ENCODE peak calls at places on chromosome 4, in six cellular contexts. Q, X, L, T, R and B are unnamed samples.

GRCh38 chr4:117770269-117771087 is 263.8 kb upstream of the NDST3 start:
- DNase-seq in Q (no peak), X (no peak), L (no peak), T (no peak), R (no peak), B (peak; percentile 30)

GRCh38 chr4:13633671-13634070 is 6.1 kb upstream of the BOD1L1 start:
- DNase-seq in Q (no peak), X (no peak), L (no peak), T (no peak), R (no peak), B (no peak)

GRCh38 chr4:102535398-102536082 is 34.4 kb downstream of the NFKB1 start:
- DNase-seq in Q (no peak), X (peak; percentile 67), L (no peak), T (no peak), R (peak; percentile 79), B (peak; percentile 35)

GRCh38 chr4:122224348-122224747 is 72.2 kb downstream of the BLTP1 start:
- DNase-seq in Q (no peak), X (peak; percentile 39), L (peak; percentile 16), T (peak; percentile 10), R (peak; percentile 33), B (no peak)

GRCh38 chr4:79898055-79898454 is 175.0 kb downstream of the ANTXR2 start:
- DNase-seq in Q (no peak), X (no peak), L (no peak), T (no peak), R (no peak), B (no peak)

GRCh38 chr4:156493858-156494257 is 477.7 kb downstream of the PDGFC start:
- DNase-seq in Q (no peak), X (no peak), L (no peak), T (no peak), R (no peak), B (no peak)

GRCh38 chr4:59973496-59973895 is 1226.6 kb upstream of the ADGRL3 start:
- DNase-seq in Q (no peak), X (no peak), L (no peak), T (no peak), R (no peak), B (no peak)

GRCh38 chr4:53067125-53067802 is 205.1 kb downstream of the RASL11B start:
- DNase-seq in Q (no peak), X (no peak), L (no peak), T (no peak), R (no peak), B (no peak)

GRCh38 chr4:20889901-20890300 is 189.6 kb downstream of the PACRGL start:
- DNase-seq in Q (no peak), X (no peak), L (no peak), T (no peak), R (peak; percentile 2), B (no peak)

GRCh38 chr4:74054483-74055032 is 16.1 kb upstream of the CXCL3 start:
- DNase-seq in Q (no peak), X (no peak), L (no peak), T (no peak), R (no peak), B (no peak)

GRCh38 chr4:7513731-7514130 is 79.0 kb upstream of the PSAPL1 start:
- DNase-seq in Q (no peak), X (peak; percentile 5), L (no peak), T (no peak), R (no peak), B (no peak)

GRCh38 chr4:82706349-82707000 is 92.1 kb downstream of the SCD5 start:
- DNase-seq in Q (no peak), X (peak; percentile 37), L (no peak), T (no peak), R (peak; percentile 37), B (no peak)

GRCh38 chr4:168759321-168759720 is 250.7 kb downstream of the CBR4 start:
- DNase-seq in Q (no peak), X (no peak), L (no peak), T (no peak), R (no peak), B (no peak)

GRCh38 chr4:72031868-72032619 is at the start of gene NPFFR2:
- DNase-seq in Q (peak; percentile 82), X (no peak), L (peak; percentile 59), T (no peak), R (peak; percentile 33), B (peak; percentile 50)

GRCh38 chr4:3765271-3766206 is 646 bp upstream of the ADRA2C start:
- DNase-seq in Q (no peak), X (peak; percentile 18), L (peak; percentile 97), T (no peak), R (peak; percentile 42), B (peak; percentile 51)

GRCh38 chr4:76780781-76781697 is 116.9 kb downstream of the SOWAHB start:
- DNase-seq in Q (no peak), X (no peak), L (no peak), T (no peak), R (no peak), B (no peak)

GRCh38 chr4:151093203-151093602 is 6.2 kb upstream of the RPS3A start:
- DNase-seq in Q (no peak), X (no peak), L (no peak), T (no peak), R (no peak), B (no peak)

GRCh38 chr4:110614981-110615365 is 7.9 kb downstream of the PITX2 start:
- DNase-seq in Q (no peak), X (no peak), L (peak; percentile 75), T (no peak), R (no peak), B (no peak)

GRCh38 chr4:69860007-69860406 is at the start of gene SULT1E1:
- DNase-seq in Q (no peak), X (peak; percentile 82), L (no peak), T (no peak), R (peak; percentile 69), B (no peak)

GRCh38 chr4:147777456-147778091 is 45.7 kb downstream of the ARHGAP10 start:
- DNase-seq in Q (no peak), X (no peak), L (no peak), T (no peak), R (peak; percentile 36), B (no peak)

GRCh38 chr4:8176547-8177399 is 18.2 kb upstream of the ABLIM2 start:
- DNase-seq in Q (no peak), X (peak; percentile 63), L (peak; percentile 94), T (no peak), R (peak; percentile 74), B (peak; percentile 34)

GRCh38 chr4:153335665-153336064 is 8.8 kb upstream of the MND1 start:
- DNase-seq in Q (no peak), X (peak; percentile 19), L (no peak), T (no peak), R (peak; percentile 27), B (no peak)

GRCh38 chr4:83605744-83606172 is 69.8 kb downstream of the GPAT3 start:
- DNase-seq in Q (no peak), X (no peak), L (no peak), T (no peak), R (no peak), B (peak; percentile 58)

GRCh38 chr4:72846280-72847111 is 223.0 kb downstream of the COX18 start:
- DNase-seq in Q (no peak), X (no peak), L (no peak), T (no peak), R (peak; percentile 54), B (no peak)

GRCh38 chr4:159305129-159305528 is 202.2 kb downstream of the RAPGEF2 start:
- DNase-seq in Q (no peak), X (no peak), L (no peak), T (no peak), R (no peak), B (no peak)

GRCh38 chr4:76736434-76736833 is 161.5 kb downstream of the SOWAHB start:
- DNase-seq in Q (no peak), X (peak; percentile 95), L (no peak), T (no peak), R (peak; percentile 65), B (no peak)

GRCh38 chr4:12724520-12724919 is 759.6 kb downstream of the RAB28 start:
- DNase-seq in Q (no peak), X (no peak), L (no peak), T (no peak), R (peak; percentile 23), B (no peak)

GRCh38 chr4:163269156-163269555 is 63.2 kb downstream of the NPY1R start:
- DNase-seq in Q (no peak), X (no peak), L (no peak), T (no peak), R (no peak), B (no peak)

GRCh38 chr4:16001484-16001858 is 38.5 kb upstream of the FGFBP2 start:
- DNase-seq in Q (peak; percentile 87), X (peak; percentile 77), L (peak; percentile 88), T (peak; percentile 21), R (peak; percentile 74), B (peak; percentile 86)

GRCh38 chr4:6582889-6583504 is 8.0 kb downstream of the MAN2B2 start:
- DNase-seq in Q (no peak), X (peak; percentile 32), L (peak; percentile 77), T (no peak), R (peak; percentile 59), B (no peak)

GRCh38 chr4:22686156-22686555 is 6.6 kb upstream of the GBA3 start:
- DNase-seq in Q (no peak), X (peak; percentile 12), L (no peak), T (no peak), R (no peak), B (no peak)

GRCh38 chr4:45100936-45101818 is 374.8 kb upstream of the GNPDA2 start:
- DNase-seq in Q (no peak), X (peak; percentile 50), L (no peak), T (no peak), R (no peak), B (no peak)

GRCh38 chr4:62640296-62640695 is 1440.2 kb downstream of the ADGRL3 start:
- DNase-seq in Q (no peak), X (no peak), L (no peak), T (no peak), R (no peak), B (no peak)

GRCh38 chr4:78749258-78749971 is 26.7 kb upstream of the BMP2K start:
- DNase-seq in Q (no peak), X (no peak), L (no peak), T (no peak), R (no peak), B (no peak)

GRCh38 chr4:85724801-85725548 is 250.0 kb downstream of the ARHGAP24 start:
- DNase-seq in Q (no peak), X (peak; percentile 64), L (no peak), T (no peak), R (no peak), B (no peak)

GRCh38 chr4:139281212-139281611 is 1.2 kb upstream of the MGARP start:
- DNase-seq in Q (no peak), X (no peak), L (peak; percentile 38), T (no peak), R (no peak), B (no peak)

GRCh38 chr4:85762204-85762884 is 287.4 kb downstream of the ARHGAP24 start:
- DNase-seq in Q (no peak), X (peak; percentile 89), L (no peak), T (no peak), R (peak; percentile 94), B (no peak)